ENCODE peak calls at places on chromosomes 1 and 21, in seven cellular contexts. D, S, Q, L, G, W and U are unnamed samples.

GRCh38 chr1:150579955-150580642 is 689 bp upstream of the MCL1 start:
- DNase-seq in Q (no peak), W (no peak), G (no peak), S (no peak), L (no peak), D (no peak), U (no peak)

GRCh38 chr21:42939581-42940413 is 14.4 kb upstream of the ERVH48-1 start:
- DNase-seq in S (peak), G (peak), D (no peak), Q (peak), L (peak), W (no peak), U (no peak)

GRCh38 chr21:29351691-29352090 is 53.0 kb downstream of the BACH1 start:
- DNase-seq in W (no peak), D (no peak), S (peak), L (peak), G (no peak), Q (peak), U (no peak)

GRCh38 chr21:44550807-44551206 is 498 bp downstream of the KRTAP10-2 start:
- DNase-seq in S (no peak), L (no peak), D (no peak), G (no peak), W (peak), Q (no peak), U (no peak)

GRCh38 chr1:24384251-24385090 is 29.1 kb downstream of the STPG1 start:
- DNase-seq in W (peak), G (peak), Q (no peak), L (peak), D (peak), S (peak), U (no peak)

GRCh38 chr1:39499668-39500067 is 8.2 kb downstream of the BMP8A start:
- DNase-seq in S (no peak), W (no peak), D (no peak), Q (no peak), G (no peak), L (no peak), U (no peak)

GRCh38 chr21:31711745-31712144 is 20.2 kb downstream of the SCAF4 start:
- DNase-seq in G (no peak), Q (no peak), L (no peak), W (no peak), S (no peak), D (no peak), U (no peak)

GRCh38 chr1:207845109-207845508 is 65.8 kb downstream of the CD34 start:
- DNase-seq in L (no peak), D (no peak), S (no peak), G (no peak), Q (peak), W (no peak), U (no peak)

GRCh38 chr1:182709225-182709764 is 24.9 kb upstream of the RGS8 start:
- DNase-seq in G (no peak), D (peak), L (no peak), S (no peak), Q (no peak), W (no peak), U (no peak)

GRCh38 chr1:110746644-110747259 is 72.0 kb upstream of the KCNA3 start:
- DNase-seq in S (peak), W (peak), G (peak), D (peak), Q (peak), L (peak), U (peak)

GRCh38 chr1:42484382-42484781 is 21.3 kb downstream of the CCDC30 start:
- DNase-seq in W (no peak), Q (no peak), S (peak), G (peak), D (no peak), L (peak), U (no peak)

GRCh38 chr1:223363057-223363855 is 720 bp downstream of the SUSD4 start:
- DNase-seq in S (peak), D (peak), W (peak), G (no peak), L (peak), Q (peak), U (peak)

GRCh38 chr1:92786298-92786901 is 1.5 kb upstream of the EVI5 start:
- DNase-seq in S (no peak), W (no peak), D (no peak), G (no peak), L (no peak), Q (no peak), U (no peak)

GRCh38 chr21:45887788-45888187 is 93.8 kb upstream of the COL6A1 start:
- DNase-seq in S (no peak), Q (no peak), W (no peak), G (no peak), D (no peak), L (no peak), U (peak)

GRCh38 chr1:101995984-101996731 is 568 bp downstream of the OLFM3 start:
- DNase-seq in L (no peak), W (no peak), D (no peak), Q (no peak), S (no peak), G (no peak), U (no peak)

GRCh38 chr21:25400427-25400826 is 206.9 kb downstream of the MRPL39 start:
- DNase-seq in W (no peak), G (peak), Q (no peak), S (no peak), L (no peak), D (no peak), U (no peak)

GRCh38 chr1:248404024-248404423 is 1.2 kb downstream of the OR2T1 start:
- DNase-seq in S (peak), G (peak), D (peak), W (no peak), Q (no peak), L (peak), U (no peak)

GRCh38 chr1:4481451-4481850 is 173.0 kb upstream of the AJAP1 start:
- DNase-seq in Q (no peak), W (no peak), L (no peak), S (no peak), G (no peak), D (no peak), U (no peak)

GRCh38 chr1:212791261-212791675 is 309 bp downstream of the NSL1 start:
- DNase-seq in W (no peak), D (no peak), S (peak), L (peak), G (peak), Q (no peak), U (no peak)

GRCh38 chr21:36719614-36720013 is 20.7 kb downstream of the SIM2 start:
- DNase-seq in W (no peak), L (no peak), G (no peak), Q (peak), S (no peak), D (no peak), U (no peak)
- H3K4me3 ChIP-seq in W (no peak), L (no peak), G (no peak), Q (no peak), S (no peak), D (no peak), U (no peak)

GRCh38 chr1:216518844-216519627 is 95.8 kb upstream of the USH2A start:
- DNase-seq in G (no peak), D (no peak), Q (no peak), L (no peak), W (no peak), S (no peak), U (no peak)
- H3K4me3 ChIP-seq in G (no peak), D (no peak), Q (no peak), L (no peak), W (no peak), S (no peak), U (no peak)

GRCh38 chr1:31868862-31869261 is 53.0 kb upstream of the SPOCD1 start:
- DNase-seq in G (no peak), L (no peak), S (no peak), D (no peak), W (no peak), Q (no peak), U (no peak)

GRCh38 chr1:31871703-31872102 is 55.9 kb upstream of the SPOCD1 start:
- DNase-seq in D (no peak), S (no peak), Q (no peak), G (no peak), L (no peak), W (no peak), U (no peak)

GRCh38 chr1:31867546-31867945 is 51.7 kb upstream of the SPOCD1 start:
- DNase-seq in L (no peak), W (no peak), D (no peak), G (no peak), S (no peak), Q (no peak), U (no peak)

GRCh38 chr1:31870086-31870736 is 54.4 kb upstream of the SPOCD1 start:
- DNase-seq in G (no peak), L (no peak), D (no peak), Q (no peak), W (no peak), S (no peak), U (no peak)

DNA sequence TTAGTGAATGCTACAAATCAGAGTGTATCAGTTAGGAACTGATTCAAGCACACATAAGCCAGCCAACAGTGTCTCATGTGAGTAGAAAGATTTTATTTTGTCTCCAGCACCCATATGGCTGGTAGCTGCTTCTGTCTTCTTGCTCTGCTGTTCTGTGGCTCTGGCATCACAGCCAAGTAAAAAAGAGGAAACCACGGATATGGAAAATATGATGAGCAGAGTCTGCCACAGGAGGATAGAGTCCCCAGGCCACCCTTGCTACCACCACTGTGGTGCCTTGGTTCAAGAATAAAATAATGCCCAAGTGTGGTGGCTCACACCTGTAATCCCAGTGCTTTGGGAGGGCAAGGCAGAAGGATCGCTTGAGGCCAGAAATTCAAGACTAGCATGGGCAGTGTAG is 53.7 kb upstream of the SPOCD1 start:
- DNase-seq in L (no peak), W (no peak), Q (no peak), S (no peak), D (no peak), G (no peak), U (no peak)
- H3K4me3 ChIP-seq in L (no peak), W (no peak), Q (no peak), S (no peak), D (no peak), G (no peak), U (no peak)

DNA sequence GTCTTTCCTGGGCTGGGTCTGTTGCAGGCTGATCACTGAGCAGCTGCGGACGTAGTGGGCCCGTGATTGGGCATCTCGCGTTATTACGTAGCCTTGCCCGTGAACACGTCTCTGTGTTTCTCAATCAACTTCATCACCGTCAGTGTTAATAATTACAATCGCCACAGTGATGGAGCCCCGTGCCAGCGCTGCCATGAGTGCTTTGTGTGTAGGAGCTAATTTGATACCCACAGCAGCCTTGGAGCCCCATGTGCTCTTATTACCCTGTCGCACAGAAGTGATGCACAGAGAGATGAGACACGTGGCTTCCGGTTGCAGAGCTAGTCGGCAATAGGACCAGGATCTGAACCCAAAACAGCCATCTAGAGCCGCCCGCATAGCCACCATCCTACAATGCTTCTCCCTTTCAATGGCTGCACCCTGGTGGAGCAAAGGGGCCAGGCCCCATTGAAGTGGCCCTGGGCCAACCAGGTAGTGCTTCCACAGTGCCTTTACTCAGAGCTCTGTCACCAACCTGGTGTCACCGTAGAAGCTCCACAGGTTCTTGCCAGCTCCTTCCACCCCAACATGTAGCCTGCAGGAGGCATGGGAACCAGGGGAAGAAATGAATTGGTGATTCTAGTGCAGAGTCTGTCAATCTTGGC is 398.5 kb upstream of the VAMP3 start:
- DNase-seq in Q (no peak), D (no peak), W (no peak), G (no peak), L (no peak), S (no peak), U (no peak)
- H3K4me3 ChIP-seq in Q (no peak), D (no peak), W (no peak), G (no peak), L (no peak), S (no peak), U (no peak)

DNA sequence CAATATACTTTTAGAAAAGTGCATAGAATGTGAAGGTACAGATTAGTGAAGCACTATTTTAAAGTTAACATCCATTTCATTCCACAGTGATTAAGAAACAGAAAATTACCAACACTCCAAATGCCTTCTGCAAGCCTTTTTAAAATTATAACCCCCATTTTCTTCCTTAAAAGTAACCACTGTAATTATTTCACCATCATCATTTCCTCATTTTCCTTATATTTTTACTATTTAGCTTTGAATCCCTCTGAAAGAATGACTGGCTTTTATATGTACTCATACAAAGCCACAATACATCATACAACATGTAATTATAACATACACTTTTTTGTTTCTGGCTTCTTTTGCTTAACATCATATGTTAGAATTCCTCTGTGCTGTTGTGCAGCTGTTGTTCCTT is 6.5 kb upstream of the NEGR1 start:
- DNase-seq in S (no peak), Q (no peak), W (no peak), L (no peak), G (no peak), D (no peak), U (no peak)
- H3K4me3 ChIP-seq in S (no peak), Q (no peak), W (no peak), L (no peak), G (no peak), D (no peak), U (no peak)